ENCODE peak calls at places on chromosomes 1 and 21, in six cellular contexts. One of them, this sample, is unnamed.

GRCh38 chr1:201696217-201696761 is 132.7 kb upstream of the IPO9 start:
- DNase-seq in heart left ventricle: peak; percentile 83
- DNase-seq in CD8-positive, alpha-beta memory T cell: no peak
- DNase-seq in Peyer's patch: peak; percentile 63
- DNase-seq in esophagus squamous epithelium: no peak
- DNase-seq in CD4-positive, CD25-positive, alpha-beta regulatory T cell: no peak
- DNase-seq in this sample: no peak

GRCh38 chr1:161218301-161219077 is 3.4 kb downstream of the FCER1G start:
- DNase-seq in heart left ventricle: no peak
- DNase-seq in CD8-positive, alpha-beta memory T cell: no peak
- DNase-seq in Peyer's patch: no peak
- DNase-seq in esophagus squamous epithelium: no peak
- DNase-seq in CD4-positive, CD25-positive, alpha-beta regulatory T cell: no peak
- DNase-seq in this sample: no peak

GRCh38 chr21:43574741-43575465 is 84.4 kb downstream of the HSF2BP start:
- DNase-seq in heart left ventricle: peak; percentile 43
- DNase-seq in CD8-positive, alpha-beta memory T cell: no peak
- DNase-seq in Peyer's patch: no peak
- DNase-seq in esophagus squamous epithelium: no peak
- DNase-seq in CD4-positive, CD25-positive, alpha-beta regulatory T cell: no peak
- DNase-seq in this sample: no peak

GRCh38 chr1:17635276-17635675 is 95.8 kb downstream of the ARHGEF10L start:
- DNase-seq in heart left ventricle: no peak
- DNase-seq in CD8-positive, alpha-beta memory T cell: no peak
- DNase-seq in Peyer's patch: no peak
- DNase-seq in esophagus squamous epithelium: no peak
- DNase-seq in CD4-positive, CD25-positive, alpha-beta regulatory T cell: no peak
- DNase-seq in this sample: no peak

GRCh38 chr1:39995973-39996393 is 41.0 kb downstream of the MFSD2A start:
- DNase-seq in heart left ventricle: no peak
- DNase-seq in CD8-positive, alpha-beta memory T cell: peak; percentile 47
- DNase-seq in Peyer's patch: peak; percentile 52
- DNase-seq in esophagus squamous epithelium: no peak
- DNase-seq in CD4-positive, CD25-positive, alpha-beta regulatory T cell: no peak
- DNase-seq in this sample: no peak

GRCh38 chr1:184541537-184542152 is 154.8 kb downstream of the C1orf21 start:
- DNase-seq in heart left ventricle: no peak
- DNase-seq in CD8-positive, alpha-beta memory T cell: no peak
- DNase-seq in Peyer's patch: no peak
- DNase-seq in esophagus squamous epithelium: no peak
- DNase-seq in CD4-positive, CD25-positive, alpha-beta regulatory T cell: no peak
- DNase-seq in this sample: no peak

GRCh38 chr1:111729271-111729921 is 9.8 kb downstream of the INKA2 start:
- DNase-seq in heart left ventricle: peak; percentile 61
- DNase-seq in CD8-positive, alpha-beta memory T cell: no peak
- DNase-seq in Peyer's patch: no peak
- DNase-seq in esophagus squamous epithelium: no peak
- DNase-seq in CD4-positive, CD25-positive, alpha-beta regulatory T cell: no peak
- DNase-seq in this sample: no peak

GRCh38 chr1:210434224-210434623 is 105.5 kb downstream of the HHAT start:
- DNase-seq in heart left ventricle: no peak
- DNase-seq in CD8-positive, alpha-beta memory T cell: no peak
- DNase-seq in Peyer's patch: no peak
- DNase-seq in esophagus squamous epithelium: no peak
- DNase-seq in CD4-positive, CD25-positive, alpha-beta regulatory T cell: no peak
- DNase-seq in this sample: no peak

GRCh38 chr1:1907098-1907736 is 7.8 kb upstream of the CALML6 start:
- DNase-seq in heart left ventricle: no peak
- DNase-seq in CD8-positive, alpha-beta memory T cell: no peak
- DNase-seq in Peyer's patch: peak; percentile 64
- DNase-seq in esophagus squamous epithelium: no peak
- DNase-seq in CD4-positive, CD25-positive, alpha-beta regulatory T cell: no peak
- DNase-seq in this sample: peak; percentile 58

GRCh38 chr1:18182518-18183160 is 75.0 kb downstream of the IGSF21 start:
- DNase-seq in heart left ventricle: no peak
- DNase-seq in CD8-positive, alpha-beta memory T cell: no peak
- DNase-seq in Peyer's patch: no peak
- DNase-seq in esophagus squamous epithelium: no peak
- DNase-seq in CD4-positive, CD25-positive, alpha-beta regulatory T cell: no peak
- DNase-seq in this sample: no peak

GRCh38 chr1:36436820-36437219 is 13.4 kb downstream of the OSCP1 start:
- DNase-seq in heart left ventricle: no peak
- DNase-seq in CD8-positive, alpha-beta memory T cell: no peak
- DNase-seq in Peyer's patch: no peak
- DNase-seq in esophagus squamous epithelium: no peak
- DNase-seq in CD4-positive, CD25-positive, alpha-beta regulatory T cell: no peak
- DNase-seq in this sample: no peak

GRCh38 chr1:91732291-91732953 is 153.5 kb downstream of the TGFBR3 start:
- DNase-seq in heart left ventricle: no peak
- DNase-seq in CD8-positive, alpha-beta memory T cell: no peak
- DNase-seq in Peyer's patch: no peak
- DNase-seq in esophagus squamous epithelium: no peak
- DNase-seq in CD4-positive, CD25-positive, alpha-beta regulatory T cell: no peak
- DNase-seq in this sample: no peak

GRCh38 chr1:218983848-218984247 is 189.8 kb upstream of the LYPLAL1 start:
- DNase-seq in heart left ventricle: no peak
- DNase-seq in CD8-positive, alpha-beta memory T cell: no peak
- DNase-seq in Peyer's patch: no peak
- DNase-seq in esophagus squamous epithelium: no peak
- DNase-seq in CD4-positive, CD25-positive, alpha-beta regulatory T cell: no peak
- DNase-seq in this sample: no peak

GRCh38 chr1:119652587-119652986 is 4.5 kb upstream of the ZNF697 start:
- DNase-seq in heart left ventricle: no peak
- DNase-seq in CD8-positive, alpha-beta memory T cell: no peak
- DNase-seq in Peyer's patch: no peak
- DNase-seq in esophagus squamous epithelium: no peak
- DNase-seq in CD4-positive, CD25-positive, alpha-beta regulatory T cell: no peak
- DNase-seq in this sample: no peak

GRCh38 chr1:207579436-207579799 is 65.5 kb upstream of the CR1L start:
- DNase-seq in heart left ventricle: peak; percentile 19
- DNase-seq in CD8-positive, alpha-beta memory T cell: peak; percentile 20
- DNase-seq in Peyer's patch: peak; percentile 57
- DNase-seq in esophagus squamous epithelium: no peak
- DNase-seq in CD4-positive, CD25-positive, alpha-beta regulatory T cell: peak; percentile 6
- DNase-seq in this sample: peak; percentile 16

GRCh38 chr21:42565206-42565810 is 51.7 kb downstream of the SLC37A1 start:
- DNase-seq in heart left ventricle: no peak
- DNase-seq in CD8-positive, alpha-beta memory T cell: no peak
- DNase-seq in Peyer's patch: peak; percentile 41
- DNase-seq in esophagus squamous epithelium: no peak
- DNase-seq in CD4-positive, CD25-positive, alpha-beta regulatory T cell: no peak
- DNase-seq in this sample: peak; percentile 33

GRCh38 chr21:43297989-43298388 is 128.9 kb downstream of the SIK1 start:
- DNase-seq in heart left ventricle: no peak
- DNase-seq in CD8-positive, alpha-beta memory T cell: no peak
- DNase-seq in Peyer's patch: no peak
- DNase-seq in esophagus squamous epithelium: no peak
- DNase-seq in CD4-positive, CD25-positive, alpha-beta regulatory T cell: no peak
- DNase-seq in this sample: no peak

GRCh38 chr21:27722095-27722494 is 755.2 kb upstream of the ADAMTS5 start:
- DNase-seq in heart left ventricle: no peak
- DNase-seq in CD8-positive, alpha-beta memory T cell: no peak
- DNase-seq in Peyer's patch: no peak
- DNase-seq in esophagus squamous epithelium: no peak
- DNase-seq in CD4-positive, CD25-positive, alpha-beta regulatory T cell: no peak
- DNase-seq in this sample: no peak

GRCh38 chr1:80656011-80656627 is 1144.6 kb upstream of the ADGRL2 start:
- DNase-seq in heart left ventricle: no peak
- DNase-seq in CD8-positive, alpha-beta memory T cell: no peak
- DNase-seq in Peyer's patch: peak; percentile 58
- DNase-seq in esophagus squamous epithelium: no peak
- DNase-seq in CD4-positive, CD25-positive, alpha-beta regulatory T cell: no peak
- DNase-seq in this sample: peak; percentile 79

GRCh38 chr1:190663962-190664361 is 186.3 kb upstream of the BRINP3 start:
- DNase-seq in heart left ventricle: no peak
- DNase-seq in CD8-positive, alpha-beta memory T cell: no peak
- DNase-seq in Peyer's patch: no peak
- DNase-seq in esophagus squamous epithelium: no peak
- DNase-seq in CD4-positive, CD25-positive, alpha-beta regulatory T cell: no peak
- DNase-seq in this sample: no peak

GRCh38 chr1:30660241-30660640 is 63.1 kb downstream of the MATN1 start:
- DNase-seq in heart left ventricle: no peak
- DNase-seq in CD8-positive, alpha-beta memory T cell: no peak
- DNase-seq in Peyer's patch: no peak
- DNase-seq in esophagus squamous epithelium: no peak
- DNase-seq in CD4-positive, CD25-positive, alpha-beta regulatory T cell: no peak
- DNase-seq in this sample: peak; percentile 21

GRCh38 chr1:6521502-6521901 is 30.0 kb upstream of the PLEKHG5 start:
- DNase-seq in heart left ventricle: no peak
- DNase-seq in CD8-positive, alpha-beta memory T cell: no peak
- DNase-seq in Peyer's patch: no peak
- DNase-seq in esophagus squamous epithelium: no peak
- DNase-seq in CD4-positive, CD25-positive, alpha-beta regulatory T cell: no peak
- DNase-seq in this sample: peak; percentile 5

GRCh38 chr1:11845641-11846335 is 1.8 kb downstream of the NPPA start:
- DNase-seq in heart left ventricle: no peak
- DNase-seq in CD8-positive, alpha-beta memory T cell: peak; percentile 5
- DNase-seq in Peyer's patch: no peak
- DNase-seq in esophagus squamous epithelium: no peak
- DNase-seq in CD4-positive, CD25-positive, alpha-beta regulatory T cell: peak; percentile 21
- DNase-seq in this sample: no peak

GRCh38 chr1:197911172-197911856 is 5.9 kb upstream of the LHX9 start:
- DNase-seq in heart left ventricle: no peak
- DNase-seq in CD8-positive, alpha-beta memory T cell: no peak
- DNase-seq in Peyer's patch: no peak
- DNase-seq in esophagus squamous epithelium: no peak
- DNase-seq in CD4-positive, CD25-positive, alpha-beta regulatory T cell: no peak
- DNase-seq in this sample: peak; percentile 46

GRCh38 chr1:156121441-156121840 is 6.9 kb downstream of the LMNA start:
- DNase-seq in heart left ventricle: no peak
- DNase-seq in CD8-positive, alpha-beta memory T cell: no peak
- DNase-seq in Peyer's patch: no peak
- DNase-seq in esophagus squamous epithelium: no peak
- DNase-seq in CD4-positive, CD25-positive, alpha-beta regulatory T cell: no peak
- DNase-seq in this sample: no peak
- H3K4me1 ChIP-seq in heart left ventricle: peaks cover 58% of the 10 kb centered on the region
- H3K4me1 ChIP-seq in CD8-positive, alpha-beta memory T cell: peaks cover 40% of the 10 kb centered on the region
- H3K4me1 ChIP-seq in Peyer's patch: peaks cover 90% of the 10 kb centered on the region
- H3K4me1 ChIP-seq in esophagus squamous epithelium: peaks cover 100% of the 10 kb centered on the region
- H3K4me1 ChIP-seq in CD4-positive, CD25-positive, alpha-beta regulatory T cell: peaks cover 74% of the 10 kb centered on the region
- H3K4me1 ChIP-seq in this sample: peaks cover 80% of the 10 kb centered on the region

DNA sequence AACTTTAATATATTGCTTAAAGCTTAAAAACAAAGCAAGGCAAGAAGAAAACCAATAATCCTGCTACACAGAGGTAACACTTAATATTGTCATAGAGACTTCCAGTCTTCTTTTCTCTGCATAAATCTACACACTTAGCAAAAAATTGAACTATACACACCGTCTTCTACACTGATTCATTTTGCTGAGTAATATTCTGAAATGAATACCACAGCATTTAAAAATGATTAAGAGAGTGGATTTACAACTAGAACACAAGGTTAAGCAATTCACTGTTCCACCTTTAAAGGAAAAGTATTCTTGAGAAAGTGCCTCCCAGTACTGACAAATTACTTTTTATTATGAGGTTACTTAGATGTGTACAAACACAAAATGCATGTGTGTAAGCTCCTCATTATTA is 22.2 kb upstream of the ITPKB start:
- DNase-seq in heart left ventricle: no peak
- DNase-seq in CD8-positive, alpha-beta memory T cell: no peak
- DNase-seq in Peyer's patch: no peak
- DNase-seq in esophagus squamous epithelium: no peak
- DNase-seq in CD4-positive, CD25-positive, alpha-beta regulatory T cell: no peak
- DNase-seq in this sample: no peak
- H3K27ac ChIP-seq in heart left ventricle: no peak overlapping the region
- H3K27ac ChIP-seq in CD8-positive, alpha-beta memory T cell: no peak overlapping the region
- H3K27ac ChIP-seq in Peyer's patch: no peak overlapping the region
- H3K27ac ChIP-seq in esophagus squamous epithelium: no peak overlapping the region
- H3K27ac ChIP-seq in CD4-positive, CD25-positive, alpha-beta regulatory T cell: no peak overlapping the region
- H3K27ac ChIP-seq in this sample: no peak overlapping the region

GRCh38 chr1:15836772-15837669 is 10.5 kb upstream of the SPEN start:
- DNase-seq in heart left ventricle: peak; percentile 60
- DNase-seq in CD8-positive, alpha-beta memory T cell: peak; percentile 62
- DNase-seq in Peyer's patch: peak; percentile 79
- DNase-seq in esophagus squamous epithelium: peak; percentile 40
- DNase-seq in CD4-positive, CD25-positive, alpha-beta regulatory T cell: peak; percentile 73
- DNase-seq in this sample: peak; percentile 65

GRCh38 chr1:15834406-15835204 is 12.9 kb upstream of the SPEN start:
- DNase-seq in heart left ventricle: peak; percentile 93
- DNase-seq in CD8-positive, alpha-beta memory T cell: peak; percentile 86
- DNase-seq in Peyer's patch: peak; percentile 95
- DNase-seq in esophagus squamous epithelium: peak; percentile 50
- DNase-seq in CD4-positive, CD25-positive, alpha-beta regulatory T cell: peak; percentile 89
- DNase-seq in this sample: peak; percentile 96

GRCh38 chr1:15835741-15836510 is 11.6 kb upstream of the SPEN start:
- DNase-seq in heart left ventricle: peak; percentile 100
- DNase-seq in CD8-positive, alpha-beta memory T cell: peak; percentile 98
- DNase-seq in Peyer's patch: peak; percentile 100
- DNase-seq in esophagus squamous epithelium: peak; percentile 92
- DNase-seq in CD4-positive, CD25-positive, alpha-beta regulatory T cell: peak; percentile 97
- DNase-seq in this sample: peak; percentile 99

GRCh38 chr1:15833842-15834405 is 13.6 kb upstream of the SPEN start:
- DNase-seq in heart left ventricle: no peak
- DNase-seq in CD8-positive, alpha-beta memory T cell: no peak
- DNase-seq in Peyer's patch: no peak
- DNase-seq in esophagus squamous epithelium: no peak
- DNase-seq in CD4-positive, CD25-positive, alpha-beta regulatory T cell: no peak
- DNase-seq in this sample: no peak

DNA sequence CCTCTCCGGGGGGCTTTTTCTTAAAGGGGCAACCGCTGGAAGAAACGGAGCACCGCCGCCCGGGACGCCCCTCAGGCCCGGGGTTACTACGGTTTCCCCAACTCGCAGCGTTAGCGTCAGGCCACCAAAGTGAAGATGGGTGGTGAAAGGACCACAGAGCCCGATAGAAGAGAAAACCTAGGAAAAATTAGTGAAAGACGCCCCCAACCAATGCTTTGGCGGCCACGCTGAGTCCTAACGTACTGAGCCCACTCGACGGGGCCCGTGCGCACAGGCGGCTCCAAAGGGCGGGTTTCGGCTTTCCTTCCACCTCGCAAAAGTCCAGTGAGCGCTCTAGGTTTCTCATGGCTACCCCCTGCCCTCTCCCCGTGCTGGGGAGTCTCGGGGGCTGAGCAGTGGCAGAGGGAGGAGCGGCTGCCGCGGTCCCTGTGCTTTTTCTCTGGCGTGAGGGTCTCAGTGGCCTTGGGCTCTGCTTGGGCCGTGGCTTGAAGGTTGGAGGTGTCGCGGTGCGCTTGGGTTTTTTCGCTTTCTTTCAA is 12.2 kb upstream of the SPEN start:
- DNase-seq in heart left ventricle: no peak
- DNase-seq in CD8-positive, alpha-beta memory T cell: no peak
- DNase-seq in Peyer's patch: no peak
- DNase-seq in esophagus squamous epithelium: no peak
- DNase-seq in CD4-positive, CD25-positive, alpha-beta regulatory T cell: no peak
- DNase-seq in this sample: no peak
- H3K4me1 ChIP-seq in heart left ventricle: no peaks in the 10 kb centered on the region
- H3K4me1 ChIP-seq in CD8-positive, alpha-beta memory T cell: peaks cover 13% of the 10 kb centered on the region
- H3K4me1 ChIP-seq in Peyer's patch: peaks cover 12% of the 10 kb centered on the region
- H3K4me1 ChIP-seq in esophagus squamous epithelium: peaks cover 53% of the 10 kb centered on the region
- H3K4me1 ChIP-seq in CD4-positive, CD25-positive, alpha-beta regulatory T cell: peaks cover 35% of the 10 kb centered on the region
- H3K4me1 ChIP-seq in this sample: no peaks in the 10 kb centered on the region

DNA sequence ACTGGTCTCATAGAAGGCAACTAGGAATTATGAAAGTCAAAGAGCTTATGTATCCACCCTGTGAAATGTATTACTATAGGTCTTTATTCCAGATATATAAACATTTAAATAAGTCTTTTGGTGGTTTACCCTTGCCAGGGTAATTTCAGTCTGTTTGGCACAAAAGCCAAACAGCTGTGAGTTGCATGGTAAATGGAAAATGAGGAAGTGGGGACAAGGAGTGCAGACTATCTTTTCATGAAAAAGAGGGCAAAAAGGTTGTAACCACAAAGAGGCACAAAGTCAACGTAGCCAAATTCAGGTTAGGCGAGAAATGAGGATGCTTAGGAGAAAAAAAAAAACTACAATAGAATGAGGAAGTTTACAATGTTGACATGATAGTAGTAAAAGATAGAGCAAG is 492.3 kb upstream of the PRMT6 start:
- DNase-seq in heart left ventricle: no peak
- DNase-seq in CD8-positive, alpha-beta memory T cell: no peak
- DNase-seq in Peyer's patch: no peak
- DNase-seq in esophagus squamous epithelium: no peak
- DNase-seq in CD4-positive, CD25-positive, alpha-beta regulatory T cell: no peak
- DNase-seq in this sample: no peak
- H3K27ac ChIP-seq in heart left ventricle: no peak overlapping the region
- H3K27ac ChIP-seq in CD8-positive, alpha-beta memory T cell: no peak overlapping the region
- H3K27ac ChIP-seq in Peyer's patch: no peak overlapping the region
- H3K27ac ChIP-seq in esophagus squamous epithelium: no peak overlapping the region
- H3K27ac ChIP-seq in CD4-positive, CD25-positive, alpha-beta regulatory T cell: no peak overlapping the region
- H3K27ac ChIP-seq in this sample: no peak overlapping the region